ENCODE peak calls at places on chromosomes 7 and 10, in six cellular contexts. One of them, this sample, is unnamed.

GRCh38 chr7:122618603-122619189 is 80.2 kb downstream of the RNF133 start:
- DNase-seq in lower lobe of right lung: no peak
- DNase-seq in suprapubic skin: no peak
- DNase-seq in tibial artery: no peak
- DNase-seq in stomach: no peak
- DNase-seq in neuronal stem cell: no peak
- DNase-seq in this sample: no peak

GRCh38 chr7:100483728-100484635 is at the start of gene NYAP1:
- DNase-seq in stomach: peak; percentile 53
- DNase-seq in tibial artery: no peak
- DNase-seq in suprapubic skin: no peak
- DNase-seq in lower lobe of right lung: peak; percentile 62
- DNase-seq in neuronal stem cell: peak; percentile 57
- DNase-seq in this sample: no peak

GRCh38 chr7:140610204-140611165 is 30.1 kb downstream of the DENND2A start:
- DNase-seq in neuronal stem cell: no peak
- DNase-seq in stomach: no peak
- DNase-seq in tibial artery: no peak
- DNase-seq in suprapubic skin: no peak
- DNase-seq in lower lobe of right lung: no peak
- DNase-seq in this sample: no peak

GRCh38 chr7:20200361-20200760 is 16.8 kb downstream of the MACC1 start:
- DNase-seq in stomach: no peak
- DNase-seq in neuronal stem cell: no peak
- DNase-seq in tibial artery: no peak
- DNase-seq in suprapubic skin: no peak
- DNase-seq in lower lobe of right lung: no peak
- DNase-seq in this sample: no peak

GRCh38 chr10:20890491-20891337 is 6.4 kb downstream of the NEBL start:
- DNase-seq in neuronal stem cell: no peak
- DNase-seq in suprapubic skin: no peak
- DNase-seq in stomach: no peak
- DNase-seq in tibial artery: no peak
- DNase-seq in lower lobe of right lung: no peak
- DNase-seq in this sample: no peak

GRCh38 chr10:128908109-128908898 is 558.7 kb upstream of the MGMT start:
- DNase-seq in stomach: no peak
- DNase-seq in neuronal stem cell: no peak
- DNase-seq in lower lobe of right lung: no peak
- DNase-seq in suprapubic skin: no peak
- DNase-seq in tibial artery: no peak
- DNase-seq in this sample: no peak

GRCh38 chr10:326350-326749 is 191.1 kb downstream of the ZMYND11 start:
- DNase-seq in stomach: no peak
- DNase-seq in neuronal stem cell: no peak
- DNase-seq in lower lobe of right lung: no peak
- DNase-seq in tibial artery: no peak
- DNase-seq in suprapubic skin: no peak
- DNase-seq in this sample: no peak

GRCh38 chr7:37480026-37480425 is 31.4 kb upstream of the ELMO1 start:
- DNase-seq in lower lobe of right lung: no peak
- DNase-seq in tibial artery: no peak
- DNase-seq in suprapubic skin: no peak
- DNase-seq in stomach: no peak
- DNase-seq in neuronal stem cell: no peak
- DNase-seq in this sample: no peak

GRCh38 chr7:18895456-18895855 is 222.0 kb downstream of the TWIST1 start:
- DNase-seq in suprapubic skin: no peak
- DNase-seq in tibial artery: no peak
- DNase-seq in neuronal stem cell: no peak
- DNase-seq in lower lobe of right lung: no peak
- DNase-seq in stomach: no peak
- DNase-seq in this sample: no peak

GRCh38 chr7:94578615-94579014 is 69.0 kb downstream of the CASD1 start:
- DNase-seq in suprapubic skin: no peak
- DNase-seq in neuronal stem cell: no peak
- DNase-seq in tibial artery: no peak
- DNase-seq in stomach: no peak
- DNase-seq in lower lobe of right lung: no peak
- DNase-seq in this sample: no peak

GRCh38 chr10:5094265-5095205 is at the start of gene AKR1C3:
- DNase-seq in stomach: no peak
- DNase-seq in lower lobe of right lung: no peak
- DNase-seq in neuronal stem cell: no peak
- DNase-seq in tibial artery: no peak
- DNase-seq in suprapubic skin: no peak
- DNase-seq in this sample: no peak

GRCh38 chr7:32336726-32337125 is 153.5 kb downstream of the LSM5 start:
- DNase-seq in tibial artery: no peak
- DNase-seq in neuronal stem cell: no peak
- DNase-seq in lower lobe of right lung: no peak
- DNase-seq in suprapubic skin: no peak
- DNase-seq in stomach: no peak
- DNase-seq in this sample: no peak

GRCh38 chr10:98956576-98957260 is 278.9 kb downstream of the HPSE2 start:
- DNase-seq in suprapubic skin: no peak
- DNase-seq in tibial artery: no peak
- DNase-seq in stomach: no peak
- DNase-seq in neuronal stem cell: no peak
- DNase-seq in lower lobe of right lung: no peak
- DNase-seq in this sample: no peak

GRCh38 chr10:80406249-80406648 is 2.1 kb upstream of the PRXL2A start:
- DNase-seq in lower lobe of right lung: no peak
- DNase-seq in tibial artery: no peak
- DNase-seq in neuronal stem cell: no peak
- DNase-seq in suprapubic skin: no peak
- DNase-seq in stomach: no peak
- DNase-seq in this sample: no peak

GRCh38 chr7:143394068-143394467 is 12.9 kb downstream of the ZYX start:
- DNase-seq in suprapubic skin: no peak
- DNase-seq in lower lobe of right lung: no peak
- DNase-seq in stomach: no peak
- DNase-seq in neuronal stem cell: no peak
- DNase-seq in tibial artery: no peak
- DNase-seq in this sample: no peak

GRCh38 chr7:99409192-99409572 is 413 bp downstream of the BUD31 start:
- DNase-seq in tibial artery: no peak
- DNase-seq in suprapubic skin: no peak
- DNase-seq in stomach: no peak
- DNase-seq in lower lobe of right lung: no peak
- DNase-seq in neuronal stem cell: no peak
- DNase-seq in this sample: no peak

GRCh38 chr7:100874300-100874576 is 665 bp upstream of the SRRT start:
- DNase-seq in suprapubic skin: no peak
- DNase-seq in lower lobe of right lung: no peak
- DNase-seq in neuronal stem cell: no peak
- DNase-seq in stomach: no peak
- DNase-seq in tibial artery: no peak
- DNase-seq in this sample: no peak

GRCh38 chr7:2231992-2232765 is 566 bp downstream of the MAD1L1 start:
- DNase-seq in tibial artery: no peak
- DNase-seq in suprapubic skin: no peak
- DNase-seq in lower lobe of right lung: no peak
- DNase-seq in stomach: no peak
- DNase-seq in neuronal stem cell: no peak
- DNase-seq in this sample: no peak

GRCh38 chr10:17101910-17102266 is 27.7 kb downstream of the CUBN start:
- DNase-seq in tibial artery: no peak
- DNase-seq in lower lobe of right lung: no peak
- DNase-seq in suprapubic skin: no peak
- DNase-seq in stomach: no peak
- DNase-seq in neuronal stem cell: no peak
- DNase-seq in this sample: no peak

GRCh38 chr10:5944389-5945202 is 32.7 kb downstream of the IL15RA start:
- DNase-seq in lower lobe of right lung: peak; percentile 48
- DNase-seq in suprapubic skin: peak; percentile 89
- DNase-seq in tibial artery: peak; percentile 96
- DNase-seq in stomach: peak; percentile 91
- DNase-seq in neuronal stem cell: no peak
- DNase-seq in this sample: peak; percentile 81

GRCh38 chr7:44966731-44967538 is 11.9 kb downstream of the MYO1G start:
- DNase-seq in tibial artery: no peak
- DNase-seq in lower lobe of right lung: no peak
- DNase-seq in neuronal stem cell: no peak
- DNase-seq in stomach: no peak
- DNase-seq in suprapubic skin: no peak
- DNase-seq in this sample: no peak

GRCh38 chr10:121914661-121915060 is 13.2 kb downstream of the ATE1 start:
- DNase-seq in lower lobe of right lung: no peak
- DNase-seq in suprapubic skin: no peak
- DNase-seq in stomach: no peak
- DNase-seq in tibial artery: no peak
- DNase-seq in neuronal stem cell: no peak
- DNase-seq in this sample: no peak

GRCh38 chr10:49632406-49633317 is 18.8 kb downstream of the CHAT start:
- DNase-seq in lower lobe of right lung: no peak
- DNase-seq in tibial artery: no peak
- DNase-seq in stomach: no peak
- DNase-seq in suprapubic skin: peak; percentile 58
- DNase-seq in neuronal stem cell: no peak
- DNase-seq in this sample: peak; percentile 19

GRCh38 chr7:12703881-12704280 is 16.4 kb downstream of the ARL4A start:
- DNase-seq in suprapubic skin: no peak
- DNase-seq in lower lobe of right lung: no peak
- DNase-seq in neuronal stem cell: no peak
- DNase-seq in tibial artery: no peak
- DNase-seq in stomach: no peak
- DNase-seq in this sample: no peak
- H3K9me3 ChIP-seq in suprapubic skin: peaks cover 3% of the 10 kb centered on the region
- H3K9me3 ChIP-seq in lower lobe of right lung: no peaks in the 10 kb centered on the region
- H3K9me3 ChIP-seq in neuronal stem cell: no peaks in the 10 kb centered on the region
- H3K9me3 ChIP-seq in tibial artery: peaks cover 6% of the 10 kb centered on the region
- H3K9me3 ChIP-seq in stomach: peaks cover 22% of the 10 kb centered on the region
- H3K9me3 ChIP-seq in this sample: peaks cover 11% of the 10 kb centered on the region

GRCh38 chr7:50268223-50268622 is 36.3 kb upstream of the IKZF1 start:
- DNase-seq in neuronal stem cell: no peak
- DNase-seq in lower lobe of right lung: no peak
- DNase-seq in tibial artery: no peak
- DNase-seq in stomach: no peak
- DNase-seq in suprapubic skin: no peak
- DNase-seq in this sample: no peak

GRCh38 chr7:50265968-50266694 is 38.4 kb upstream of the IKZF1 start:
- DNase-seq in lower lobe of right lung: no peak
- DNase-seq in tibial artery: no peak
- DNase-seq in suprapubic skin: no peak
- DNase-seq in stomach: no peak
- DNase-seq in neuronal stem cell: no peak
- DNase-seq in this sample: no peak

GRCh38 chr7:50267525-50268041 is 36.9 kb upstream of the IKZF1 start:
- DNase-seq in tibial artery: no peak
- DNase-seq in lower lobe of right lung: no peak
- DNase-seq in neuronal stem cell: no peak
- DNase-seq in stomach: no peak
- DNase-seq in suprapubic skin: no peak
- DNase-seq in this sample: no peak

GRCh38 chr7:50264908-50265307 is 39.6 kb upstream of the IKZF1 start:
- DNase-seq in neuronal stem cell: no peak
- DNase-seq in tibial artery: no peak
- DNase-seq in stomach: no peak
- DNase-seq in lower lobe of right lung: no peak
- DNase-seq in suprapubic skin: no peak
- DNase-seq in this sample: no peak

DNA sequence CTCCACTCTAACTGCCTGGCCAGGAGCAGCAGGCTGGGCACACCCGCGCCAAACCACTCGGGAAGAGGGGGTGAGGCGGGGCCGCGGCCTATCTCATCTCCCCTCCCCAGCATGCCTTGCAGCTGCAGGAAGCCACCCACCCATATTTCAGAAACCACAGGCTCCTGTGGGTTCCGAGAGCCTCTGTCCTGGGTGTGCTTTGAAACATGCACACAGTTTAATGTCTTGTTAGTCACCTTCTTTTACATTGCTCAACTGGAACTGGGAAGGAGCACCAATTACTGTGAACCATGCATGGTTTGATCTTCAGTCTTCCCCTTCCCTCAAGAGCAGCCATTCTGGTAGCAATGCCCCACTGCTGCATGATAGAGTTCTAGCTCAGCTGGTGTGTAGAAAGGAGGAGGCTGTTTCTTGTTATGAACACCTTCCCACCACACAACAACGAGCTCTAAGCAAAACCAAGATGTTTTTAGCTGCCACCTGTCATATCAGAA is 37.6 kb upstream of the IKZF1 start:
- DNase-seq in lower lobe of right lung: peak; percentile 63
- DNase-seq in tibial artery: no peak
- DNase-seq in stomach: peak; percentile 42
- DNase-seq in suprapubic skin: no peak
- DNase-seq in neuronal stem cell: no peak
- DNase-seq in this sample: no peak
- H3K27ac ChIP-seq in lower lobe of right lung: peak overlapping the region; percentile 44
- H3K27ac ChIP-seq in tibial artery: no peak overlapping the region
- H3K27ac ChIP-seq in stomach: peak overlapping the region; percentile 61
- H3K27ac ChIP-seq in suprapubic skin: no peak overlapping the region
- H3K27ac ChIP-seq in neuronal stem cell: no peak overlapping the region
- H3K27ac ChIP-seq in this sample: no peak overlapping the region

GRCh38 chr10:26381986-26382385 is 56.2 kb upstream of the APBB1IP start:
- DNase-seq in suprapubic skin: no peak
- DNase-seq in neuronal stem cell: no peak
- DNase-seq in lower lobe of right lung: no peak
- DNase-seq in stomach: no peak
- DNase-seq in tibial artery: no peak
- DNase-seq in this sample: no peak
- H3K4me1 ChIP-seq in suprapubic skin: no peaks in the 10 kb centered on the region
- H3K4me1 ChIP-seq in neuronal stem cell: no peaks in the 10 kb centered on the region
- H3K4me1 ChIP-seq in lower lobe of right lung: no peaks in the 10 kb centered on the region
- H3K4me1 ChIP-seq in stomach: no peaks in the 10 kb centered on the region
- H3K4me1 ChIP-seq in tibial artery: no peaks in the 10 kb centered on the region
- H3K4me1 ChIP-seq in this sample: no peaks in the 10 kb centered on the region

GRCh38 chr7:156039971-156040677 is 227.9 kb upstream of the SHH start:
- DNase-seq in stomach: no peak
- DNase-seq in neuronal stem cell: no peak
- DNase-seq in lower lobe of right lung: no peak
- DNase-seq in tibial artery: no peak
- DNase-seq in suprapubic skin: no peak
- DNase-seq in this sample: no peak
- H3K9me3 ChIP-seq in stomach: no peaks in the 10 kb centered on the region
- H3K9me3 ChIP-seq in neuronal stem cell: peaks cover 2% of the 10 kb centered on the region
- H3K9me3 ChIP-seq in lower lobe of right lung: no peaks in the 10 kb centered on the region
- H3K9me3 ChIP-seq in tibial artery: no peaks in the 10 kb centered on the region
- H3K9me3 ChIP-seq in suprapubic skin: no peaks in the 10 kb centered on the region
- H3K9me3 ChIP-seq in this sample: no peaks in the 10 kb centered on the region

DNA sequence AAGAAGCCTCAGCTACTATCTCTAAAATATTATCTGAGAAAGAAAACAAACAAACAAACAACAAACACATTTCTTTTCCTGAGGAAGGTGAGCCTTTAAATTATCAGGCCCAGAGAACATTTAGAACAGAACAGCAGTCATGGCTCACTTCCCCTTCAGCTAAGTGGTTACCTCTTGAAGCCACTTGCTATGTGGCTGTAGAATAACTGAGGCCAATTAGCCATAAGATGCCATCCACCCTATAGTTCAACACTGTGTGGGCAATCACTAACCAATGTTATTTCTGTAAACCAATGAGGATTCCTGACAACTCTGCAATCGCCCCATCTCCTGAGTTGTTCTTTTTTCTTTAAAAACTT is 3.7 kb upstream of the UPP1 start:
- DNase-seq in lower lobe of right lung: no peak
- DNase-seq in tibial artery: no peak
- DNase-seq in suprapubic skin: no peak
- DNase-seq in neuronal stem cell: no peak
- DNase-seq in stomach: no peak
- DNase-seq in this sample: no peak
- H3K27ac ChIP-seq in lower lobe of right lung: peak overlapping the region; percentile 44
- H3K27ac ChIP-seq in tibial artery: peak overlapping the region; percentile 88
- H3K27ac ChIP-seq in suprapubic skin: peak overlapping the region; percentile 61
- H3K27ac ChIP-seq in neuronal stem cell: no peak overlapping the region
- H3K27ac ChIP-seq in stomach: peak overlapping the region; percentile 92
- H3K27ac ChIP-seq in this sample: peak overlapping the region; percentile 98

GRCh38 chr7:29538322-29538874 is 25.2 kb upstream of the PRR15 start:
- DNase-seq in suprapubic skin: no peak
- DNase-seq in stomach: no peak
- DNase-seq in lower lobe of right lung: no peak
- DNase-seq in neuronal stem cell: no peak
- DNase-seq in tibial artery: no peak
- DNase-seq in this sample: no peak
- H3K4me1 ChIP-seq in suprapubic skin: peaks cover 2% of the 10 kb centered on the region
- H3K4me1 ChIP-seq in stomach: no peaks in the 10 kb centered on the region
- H3K4me1 ChIP-seq in lower lobe of right lung: no peaks in the 10 kb centered on the region
- H3K4me1 ChIP-seq in neuronal stem cell: no peaks in the 10 kb centered on the region
- H3K4me1 ChIP-seq in tibial artery: no peaks in the 10 kb centered on the region
- H3K4me1 ChIP-seq in this sample: no peaks in the 10 kb centered on the region

This sample was measured in RWPE2.